ENCODE peak calls at places on chromosomes 16 and 17, in five cellular contexts. Q, G, F, R and P are unnamed samples.

GRCh38 chr16:61007694-61008093 is 1028.5 kb downstream of the CDH8 start:
- DNase-seq in Q (no peak), G (no peak), F (no peak), R (no peak), P (no peak)

GRCh38 chr17:58002558-58002957 is 4.5 kb downstream of the SRSF1 start:
- DNase-seq in Q (no peak), G (no peak), F (no peak), R (no peak), P (no peak)

GRCh38 chr17:11245792-11246191 is 4.8 kb downstream of the SHISA6 start:
- DNase-seq in Q (no peak), G (no peak), F (no peak), R (no peak), P (no peak)

GRCh38 chr17:27384261-27384701 is 72.0 kb upstream of the KSR1 start:
- DNase-seq in Q (no peak), G (no peak), F (no peak), R (no peak), P (peak)

GRCh38 chr16:56525154-56525720 is 5.4 kb upstream of the BBS2 start:
- DNase-seq in Q (no peak), G (no peak), F (no peak), R (no peak), P (no peak)

GRCh38 chr16:2515180-2515803 is 1.5 kb downstream of the ATP6V0C start:
- DNase-seq in Q (peak), G (no peak), F (no peak), R (no peak), P (peak)

GRCh38 chr16:19589771-19590302 is 34.3 kb downstream of the VPS35L start:
- DNase-seq in Q (no peak), G (no peak), F (no peak), R (no peak), P (no peak)

GRCh38 chr17:56834380-56835258 is 668 bp downstream of the DGKE start:
- DNase-seq in Q (peak), G (peak), F (peak), R (peak), P (peak)

GRCh38 chr17:38447502-38448095 is 19.3 kb downstream of the ARHGAP23 start:
- DNase-seq in Q (no peak), G (no peak), F (no peak), R (no peak), P (no peak)

GRCh38 chr17:41593306-41594095 is 6.8 kb upstream of the KRT14 start:
- DNase-seq in Q (no peak), G (no peak), F (no peak), R (no peak), P (no peak)

GRCh38 chr16:77951788-77952187 is 70.6 kb upstream of the CLEC3A start:
- DNase-seq in Q (no peak), G (no peak), F (no peak), R (no peak), P (no peak)